ENCODE peak calls at places on chromosome 6, in six cellular contexts. B is colonic mucosa, N is cardiac muscle cell, U is suprapubic skin, R is breast epithelium, G is A549. O is an unnamed sample. For H3K4me1, the result is how much of the 10 kb centered on the place peaks cover.

GRCh38 chr6:32637219-32637880 is at the start of gene HLA-DQA1:
- DNase-seq in B (no peak), N (peak), U (no peak), R (no peak), G (no peak), O (no peak)

GRCh38 chr6:43119456-43119855 is 43.3 kb downstream of the PTK7 start:
- DNase-seq in B (no peak), N (peak), U (no peak), R (no peak), G (no peak), O (no peak)

GRCh38 chr6:170210651-170211403 is 80.1 kb downstream of the DLL1 start:
- DNase-seq in B (peak), N (no peak), U (no peak), R (peak), G (no peak), O (peak)

GRCh38 chr6:10692965-10693538 is 1.4 kb downstream of the C6orf52 start:
- DNase-seq in B (no peak), N (no peak), U (no peak), R (no peak), G (no peak), O (no peak)

GRCh38 chr6:157891544-157892362 is 68.7 kb downstream of the SNX9 start:
- DNase-seq in B (no peak), N (peak), U (no peak), R (no peak), G (no peak), O (no peak)

GRCh38 chr6:37513576-37513975 is 13.9 kb upstream of the CCDC167 start:
- DNase-seq in B (no peak), N (no peak), U (no peak), R (no peak), G (no peak), O (no peak)

GRCh38 chr6:80145509-80145908 is 39.0 kb downstream of the BCKDHB start:
- DNase-seq in B (no peak), N (no peak), U (no peak), R (no peak), G (no peak), O (no peak)

GRCh38 chr6:38906582-38906981 is 142.0 kb upstream of the GLP1R start:
- DNase-seq in B (no peak), N (no peak), U (no peak), R (no peak), G (no peak), O (no peak)

GRCh38 chr6:113858067-113858604 is 991 bp downstream of the MARCKS start:
- DNase-seq in B (peak), N (peak), U (peak), R (peak), G (peak), O (no peak)

GRCh38 chr6:99879431-99879830 is 114.6 kb downstream of the MCHR2 start:
- DNase-seq in B (no peak), N (no peak), U (no peak), R (no peak), G (no peak), O (no peak)

GRCh38 chr6:152261179-152261578 is 376.0 kb downstream of the SYNE1 start:
- DNase-seq in B (no peak), N (no peak), U (no peak), R (no peak), G (no peak), O (no peak)

GRCh38 chr6:37485259-37485658 is 14.4 kb downstream of the CCDC167 start:
- DNase-seq in B (no peak), N (no peak), U (no peak), R (no peak), G (peak), O (no peak)

GRCh38 chr6:152154559-152155356 is 347.3 kb downstream of the ESR1 start:
- DNase-seq in B (no peak), N (no peak), U (no peak), R (no peak), G (no peak), O (no peak)

GRCh38 chr6:156954191-156954590 is 177.0 kb downstream of the ARID1B start:
- DNase-seq in B (no peak), N (no peak), U (no peak), R (no peak), G (no peak), O (no peak)

GRCh38 chr6:12585497-12585958 is 131.0 kb upstream of the PHACTR1 start:
- DNase-seq in B (no peak), N (peak), U (no peak), R (peak), G (no peak), O (no peak)

GRCh38 chr6:165760126-165760802 is 97.2 kb upstream of the PDE10A start:
- DNase-seq in B (no peak), N (no peak), U (no peak), R (no peak), G (no peak), O (no peak)

GRCh38 chr6:21595951-21596378 is 2.4 kb downstream of the SOX4 start:
- DNase-seq in B (peak), N (no peak), U (no peak), R (no peak), G (no peak), O (no peak)

GRCh38 chr6:133983099-133983939 is 30.3 kb downstream of the TBPL1 start:
- DNase-seq in B (no peak), N (peak), U (no peak), R (no peak), G (no peak), O (no peak)

GRCh38 chr6:37382954-37383353 is 29.2 kb downstream of the RNF8 start:
- DNase-seq in B (no peak), N (no peak), U (no peak), R (no peak), G (no peak), O (no peak)

GRCh38 chr6:46903175-46903574 is 18.6 kb downstream of the ADGRF5 start:
- DNase-seq in B (no peak), N (no peak), U (no peak), R (no peak), G (no peak), O (no peak)

GRCh38 chr6:71205336-71205956 is 83.2 kb upstream of the OGFRL1 start:
- DNase-seq in B (no peak), N (peak), U (no peak), R (no peak), G (no peak), O (no peak)

GRCh38 chr6:30981942-30982772 is 1.4 kb upstream of the MUC21 start:
- DNase-seq in B (peak), N (peak), U (no peak), R (peak), G (peak), O (no peak)

GRCh38 chr6:42453649-42454427 is 2.1 kb upstream of the TRERF1 start:
- DNase-seq in B (peak), N (peak), U (peak), R (no peak), G (no peak), O (no peak)

GRCh38 chr6:136289327-136289578 is 393 bp downstream of the BCLAF1 start:
- DNase-seq in B (peak), N (peak), U (peak), R (peak), G (peak), O (peak)

GRCh38 chr6:122322824-122323223 is 76.6 kb upstream of the HSF2 start:
- DNase-seq in B (no peak), N (peak), U (no peak), R (no peak), G (no peak), O (no peak)

GRCh38 chr6:75409928-75410327 is 83.7 kb downstream of the FILIP1 start:
- DNase-seq in B (no peak), N (no peak), U (no peak), R (no peak), G (no peak), O (no peak)

GRCh38 chr6:6556738-6557503 is 31.6 kb upstream of the LY86 start:
- DNase-seq in B (peak), N (peak), U (no peak), R (no peak), G (peak), O (peak)

GRCh38 chr6:69866351-69867074 is at the start of gene COL19A1:
- DNase-seq in B (peak), N (no peak), U (no peak), R (no peak), G (no peak), O (no peak)

GRCh38 chr6:143426025-143426424 is 24.5 kb downstream of the ADAT2 start:
- DNase-seq in B (no peak), N (no peak), U (no peak), R (no peak), G (no peak), O (no peak)

GRCh38 chr6:105302617-105303128 is 100.2 kb downstream of the PREP start:
- DNase-seq in B (no peak), N (no peak), U (no peak), R (no peak), G (no peak), O (no peak)

GRCh38 chr6:146028250-146028789 is 542 bp upstream of the GRM1 start:
- DNase-seq in B (peak), N (peak), U (no peak), R (no peak), G (peak), O (peak)

GRCh38 chr6:41257369-41258195 is 28.9 kb downstream of the TREM1 start:
- DNase-seq in B (no peak), N (peak), U (no peak), R (no peak), G (no peak), O (no peak)

GRCh38 chr6:16762265-16762546 is 946 bp upstream of the ATXN1 start:
- DNase-seq in B (no peak), N (peak), U (no peak), R (no peak), G (no peak), O (no peak)

GRCh38 chr6:137767931-137768690 is 98.9 kb upstream of the TNFAIP3 start:
- DNase-seq in B (no peak), N (peak), U (no peak), R (no peak), G (no peak), O (no peak)

GRCh38 chr6:26064619-26065257 is 22.5 kb upstream of the HFE start:
- DNase-seq in B (peak), N (peak), U (no peak), R (no peak), G (peak), O (peak)

GRCh38 chr6:32173051-32173727 is 2.7 kb downstream of the AGPAT1 start:
- DNase-seq in B (no peak), N (no peak), U (no peak), R (no peak), G (no peak), O (no peak)

GRCh38 chr6:85640806-85641205 is 1.9 kb downstream of the SYNCRIP start:
- DNase-seq in B (no peak), N (no peak), U (no peak), R (no peak), G (no peak), O (no peak)

GRCh38 chr6:152364846-152365245 is 272.3 kb downstream of the SYNE1 start:
- DNase-seq in B (no peak), N (no peak), U (no peak), R (no peak), G (no peak), O (no peak)

DNA sequence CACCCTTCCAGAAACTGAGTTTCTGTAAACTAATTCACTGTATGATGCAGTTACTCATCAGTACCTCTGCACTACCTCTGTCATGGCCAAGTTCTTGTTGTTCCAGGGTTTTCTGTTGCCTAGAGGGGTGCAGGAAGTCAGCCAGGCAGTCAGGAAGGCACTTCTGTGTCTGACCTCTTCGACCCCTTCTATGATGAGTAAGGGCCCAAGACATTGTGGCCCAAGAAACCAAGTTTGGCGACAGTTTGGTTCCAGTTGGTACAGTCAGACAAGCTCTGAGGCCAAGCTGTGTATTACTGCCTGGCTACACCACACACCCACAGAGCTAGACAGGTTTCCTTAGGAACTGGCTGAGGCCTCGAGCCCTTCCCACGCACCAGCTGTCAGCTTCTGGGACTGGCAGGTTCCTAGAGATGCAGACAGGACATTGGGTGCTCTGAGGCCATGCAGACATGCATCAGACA is 41.2 kb downstream of the TRAF3IP2 start:
- DNase-seq in B (no peak), N (peak), U (no peak), R (peak), G (no peak), O (no peak)
- H3K4me1 ChIP-seq in B (under half), N (under half), U (half or more), R (under half), G (under half), O (under half)

GRCh38 chr6:35786810-35787209 is 6.0 kb downstream of the CLPSL1 start:
- DNase-seq in B (no peak), N (no peak), U (no peak), R (no peak), G (no peak), O (no peak)
- H3K4me3 ChIP-seq in B (no peak), N (no peak), U (no peak), R (no peak), G (no peak), O (no peak)

GRCh38 chr6:1385129-1386042 is 4.0 kb upstream of the FOXF2 start:
- DNase-seq in B (no peak), N (no peak), U (no peak), R (no peak), G (no peak), O (no peak)

GRCh38 chr6:1383729-1384548 is 5.4 kb upstream of the FOXF2 start:
- DNase-seq in B (no peak), N (no peak), U (no peak), R (no peak), G (no peak), O (no peak)

GRCh38 chr6:1382883-1383728 is 6.3 kb upstream of the FOXF2 start:
- DNase-seq in B (no peak), N (no peak), U (no peak), R (no peak), G (no peak), O (no peak)

GRCh38 chr6:1386310-1386709 is 3.1 kb upstream of the FOXF2 start:
- DNase-seq in B (no peak), N (no peak), U (no peak), R (no peak), G (no peak), O (no peak)

DNA sequence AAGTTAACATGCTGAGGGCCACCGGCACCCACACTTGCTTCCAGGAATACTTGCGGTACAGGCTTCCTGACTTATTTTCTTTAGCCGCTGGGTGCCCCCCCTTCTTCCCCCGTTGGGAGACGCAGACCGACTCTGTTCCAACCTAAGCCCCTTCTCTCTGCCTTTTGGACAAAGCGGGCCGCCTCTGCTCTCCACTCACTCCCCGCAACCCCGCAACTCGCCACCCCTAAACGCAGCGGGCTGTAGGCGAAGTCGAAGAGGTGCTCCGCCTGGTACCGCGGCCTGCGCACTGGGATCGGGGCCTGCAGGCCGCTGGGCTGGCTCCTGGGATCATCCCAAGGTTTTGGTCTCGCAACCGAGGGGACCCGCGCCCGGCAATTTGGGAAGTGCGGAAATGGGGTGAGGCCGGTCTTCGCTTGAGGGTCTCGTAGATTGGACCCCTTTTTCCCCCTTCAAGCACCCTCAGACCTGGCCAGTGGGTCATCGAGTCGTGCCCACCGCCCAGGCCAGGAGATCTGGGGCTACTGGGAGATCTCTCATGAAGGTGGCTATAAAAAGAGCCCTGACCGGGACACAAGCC is 4.7 kb upstream of the FOXF2 start:
- DNase-seq in B (no peak), N (no peak), U (no peak), R (no peak), G (no peak), O (no peak)
- H3K4me1 ChIP-seq in B (under half), N (under half), U (half or more), R (under half), G (under half), O (under half)

GRCh38 chr6:28657367-28657755 is 131.7 kb downstream of the GPX5 start:
- DNase-seq in B (no peak), N (no peak), U (no peak), R (no peak), G (no peak), O (no peak)

GRCh38 chr6:28658475-28659249 is 133.0 kb downstream of the GPX5 start:
- DNase-seq in B (no peak), N (peak), U (no peak), R (no peak), G (no peak), O (no peak)

GRCh38 chr6:28657756-28658465 is 132.2 kb downstream of the GPX5 start:
- DNase-seq in B (peak), N (peak), U (no peak), R (no peak), G (peak), O (no peak)

GRCh38 chr6:28655164-28655563 is 129.5 kb downstream of the GPX5 start:
- DNase-seq in B (no peak), N (no peak), U (no peak), R (no peak), G (no peak), O (no peak)

GRCh38 chr6:28656715-28657114 is 131.0 kb downstream of the GPX5 start:
- DNase-seq in B (no peak), N (no peak), U (no peak), R (no peak), G (no peak), O (no peak)
- H3K4me3 ChIP-seq in B (no peak), N (no peak), U (no peak), R (no peak), G (no peak), O (no peak)

GRCh38 chr6:45657243-45657642 is 279.5 kb upstream of the SUPT3H start:
- DNase-seq in B (no peak), N (no peak), U (no peak), R (no peak), G (no peak), O (no peak)
- H3K4me1 ChIP-seq in B (under half), N (under half), U (under half), R (under half), G (under half), O (under half)

GRCh38 chr6:56955171-56956155 is 556 bp downstream of the BEND6 start:
- DNase-seq in B (peak), N (peak), U (peak), R (peak), G (peak), O (peak)

GRCh38 chr6:56954389-56955170 is at the start of gene BEND6:
- DNase-seq in B (peak), N (peak), U (peak), R (no peak), G (peak), O (peak)

GRCh38 chr6:56957856-56958255 is 2.9 kb downstream of the BEND6 start:
- DNase-seq in B (no peak), N (no peak), U (no peak), R (no peak), G (no peak), O (no peak)

GRCh38 chr6:56958481-56958880 is 3.6 kb downstream of the BEND6 start:
- DNase-seq in B (no peak), N (no peak), U (no peak), R (no peak), G (no peak), O (no peak)

DNA sequence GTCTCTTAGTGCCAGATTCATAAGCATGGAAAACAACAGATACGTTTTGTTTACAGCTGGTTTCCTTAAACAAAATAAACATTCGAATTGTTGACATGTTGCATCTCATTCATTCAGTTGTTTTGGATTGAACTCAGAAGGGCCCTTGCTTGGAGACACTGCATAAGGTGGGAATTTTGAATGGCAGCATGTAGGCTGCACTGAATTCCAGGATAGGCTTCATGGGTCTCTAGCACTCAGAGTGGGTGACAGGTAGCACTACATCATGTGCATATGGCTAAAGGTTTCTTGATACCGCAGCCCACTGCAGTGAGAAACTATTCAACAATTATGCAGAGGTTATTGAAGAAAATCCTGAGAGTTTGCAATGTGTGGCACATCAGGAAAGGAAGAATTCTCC is 1.6 kb downstream of the BEND6 start:
- DNase-seq in B (no peak), N (no peak), U (no peak), R (no peak), G (no peak), O (no peak)
- H3K4me3 ChIP-seq in B (no peak), N (no peak), U (no peak), R (no peak), G (no peak), O (no peak)